ENCODE peak calls at places on chromosomes 2 and 18, in six cellular contexts. P is GM06990, Y is GM12865, J is body of pancreas, Q is AG04450, R is natural killer cell. M is an unnamed sample.
A peak's percentile ranks its signal among the peaks of the same experiment; 100 is the strongest.

GRCh38 chr2:157444643-157445040 is 753 bp upstream of the CYTIP start:
- DNase-seq in P (no peak), Y (peak; percentile 83), J (no peak), Q (no peak), R (no peak), M (no peak)

GRCh38 chr2:109280804-109281203 is 151.8 kb downstream of the SH3RF3 start:
- DNase-seq in P (no peak), Y (peak; percentile 14), J (no peak), Q (no peak), R (no peak), M (no peak)

GRCh38 chr2:188786368-188786781 is 187.8 kb upstream of the COL3A1 start:
- DNase-seq in P (no peak), Y (no peak), J (peak; percentile 7), Q (no peak), R (no peak), M (no peak)

GRCh38 chr2:219010162-219010756 is 17.0 kb upstream of the CRYBA2 start:
- DNase-seq in P (no peak), Y (peak; percentile 36), J (peak; percentile 54), Q (no peak), R (no peak), M (no peak)

GRCh38 chr18:61901334-61901986 is 8.7 kb upstream of the RNF152 start:
- DNase-seq in P (peak; percentile 15), Y (peak; percentile 68), J (peak; percentile 57), Q (no peak), R (peak; percentile 17), M (no peak)

GRCh38 chr2:239441261-239441701 is 40.5 kb upstream of the HDAC4 start:
- DNase-seq in P (no peak), Y (no peak), J (no peak), Q (no peak), R (peak; percentile 35), M (no peak)

GRCh38 chr2:174336403-174337336 is 1.9 kb downstream of the SP9 start:
- DNase-seq in P (peak; percentile 74), Y (peak; percentile 71), J (peak; percentile 59), Q (no peak), R (peak; percentile 36), M (no peak)

GRCh38 chr2:235227607-235228006 is 266.2 kb upstream of the AGAP1 start:
- DNase-seq in P (no peak), Y (no peak), J (no peak), Q (no peak), R (no peak), M (no peak)

GRCh38 chr18:74945774-74946545 is 263.0 kb downstream of the PTGR3 start:
- DNase-seq in P (no peak), Y (no peak), J (no peak), Q (no peak), R (no peak), M (no peak)

GRCh38 chr2:219176818-219177593 is at the start of gene CNPPD1:
- DNase-seq in P (peak; percentile 94), Y (peak; percentile 94), J (peak; percentile 88), Q (no peak), R (peak; percentile 85), M (peak; percentile 79)

GRCh38 chr2:240955306-240956101 is 42.9 kb upstream of the SNED1 start:
- DNase-seq in P (no peak), Y (no peak), J (no peak), Q (no peak), R (peak; percentile 7), M (peak; percentile 39)

GRCh38 chr2:32711219-32711618 is 83.4 kb downstream of the TTC27 start:
- DNase-seq in P (no peak), Y (no peak), J (no peak), Q (peak; percentile 53), R (no peak), M (no peak)

GRCh38 chr2:13581471-13581870 is 864.7 kb downstream of the TRIB2 start:
- DNase-seq in P (no peak), Y (no peak), J (peak; percentile 8), Q (no peak), R (no peak), M (no peak)

GRCh38 chr2:54834721-54835120 is 111.3 kb downstream of the EML6 start:
- DNase-seq in P (no peak), Y (no peak), J (no peak), Q (no peak), R (no peak), M (no peak)

GRCh38 chr2:58875462-58875861 is 634.3 kb upstream of the FANCL start:
- DNase-seq in P (no peak), Y (no peak), J (no peak), Q (no peak), R (no peak), M (no peak)

GRCh38 chr2:8648441-8648840 is 33.4 kb upstream of the ID2 start:
- DNase-seq in P (no peak), Y (no peak), J (no peak), Q (no peak), R (no peak), M (peak; percentile 30)

GRCh38 chr2:16824472-16824871 is 158.8 kb upstream of the CYRIA start:
- DNase-seq in P (no peak), Y (no peak), J (no peak), Q (no peak), R (no peak), M (no peak)

GRCh38 chr2:39488450-39488849 is 51.4 kb upstream of the MAP4K3 start:
- DNase-seq in P (no peak), Y (no peak), J (no peak), Q (no peak), R (no peak), M (peak; percentile 92)

GRCh38 chr2:236849940-236850339 is 235.7 kb upstream of the COPS8 start:
- DNase-seq in P (no peak), Y (no peak), J (no peak), Q (no peak), R (no peak), M (no peak)

GRCh38 chr18:12531747-12532146 is 124.0 kb downstream of the PRELID3A start:
- DNase-seq in P (no peak), Y (no peak), J (no peak), Q (no peak), R (no peak), M (no peak)

GRCh38 chr2:223944166-223944703 is 900 bp downstream of the WDFY1 start:
- DNase-seq in P (peak; percentile 55), Y (peak; percentile 30), J (peak; percentile 55), Q (no peak), R (no peak), M (peak; percentile 50)

GRCh38 chr2:367246-367645 is 79.4 kb upstream of the ALKAL2 start:
- DNase-seq in P (no peak), Y (no peak), J (no peak), Q (no peak), R (no peak), M (no peak)

GRCh38 chr18:23232331-23232730 is 97.0 kb downstream of the CABLES1 start:
- DNase-seq in P (no peak), Y (peak; percentile 60), J (no peak), Q (no peak), R (peak; percentile 35), M (no peak)

GRCh38 chr2:33411765-33412164 is 64.7 kb upstream of the RASGRP3 start:
- DNase-seq in P (no peak), Y (no peak), J (no peak), Q (peak; percentile 78), R (no peak), M (no peak)

GRCh38 chr2:137927846-137928245 is 36.4 kb upstream of the HNMT start:
- DNase-seq in P (no peak), Y (no peak), J (no peak), Q (no peak), R (no peak), M (no peak)
- TF ChIP-seq CTCF in P (no peak), Y (no peak), J (no peak), Q (no peak), R (no peak), M (no peak)

GRCh38 chr2:233325814-233326213 is 18.2 kb downstream of the SAG start:
- DNase-seq in P (no peak), Y (no peak), J (no peak), Q (no peak), R (no peak), M (no peak)

GRCh38 chr2:233319256-233319655 is 11.6 kb downstream of the SAG start:
- DNase-seq in P (no peak), Y (no peak), J (no peak), Q (no peak), R (no peak), M (no peak)

GRCh38 chr2:233326500-233326899 is 18.9 kb downstream of the SAG start:
- DNase-seq in P (no peak), Y (no peak), J (no peak), Q (no peak), R (no peak), M (no peak)

GRCh38 chr2:233320470-233320869 is 12.9 kb downstream of the SAG start:
- DNase-seq in P (no peak), Y (no peak), J (no peak), Q (no peak), R (no peak), M (no peak)

DNA sequence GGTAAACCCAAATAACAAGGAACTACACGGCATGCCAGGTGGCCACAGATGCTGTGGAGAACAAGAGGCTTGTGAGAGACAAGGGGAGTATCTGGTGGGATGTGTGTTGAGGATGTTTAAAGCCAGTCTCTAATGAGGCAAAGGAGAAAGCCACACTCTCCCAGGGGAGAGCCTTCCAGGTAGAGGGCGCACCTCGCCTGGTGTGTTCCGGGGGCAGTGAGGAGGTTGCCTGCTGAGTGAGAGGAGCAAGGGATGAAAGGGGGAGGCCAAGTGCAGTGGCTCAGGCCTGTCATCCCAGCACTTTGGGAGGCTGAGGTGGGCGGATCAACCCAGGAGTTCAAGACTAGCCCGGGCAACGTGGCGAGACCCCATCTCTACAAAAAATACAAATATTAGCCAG is 16.2 kb downstream of the SAG start:
- DNase-seq in P (no peak), Y (no peak), J (no peak), Q (no peak), R (no peak), M (no peak)
- TF ChIP-seq CTCF in P (peak; percentile 17), Y (no peak), J (no peak), Q (no peak), R (no peak), M (no peak)

DNA sequence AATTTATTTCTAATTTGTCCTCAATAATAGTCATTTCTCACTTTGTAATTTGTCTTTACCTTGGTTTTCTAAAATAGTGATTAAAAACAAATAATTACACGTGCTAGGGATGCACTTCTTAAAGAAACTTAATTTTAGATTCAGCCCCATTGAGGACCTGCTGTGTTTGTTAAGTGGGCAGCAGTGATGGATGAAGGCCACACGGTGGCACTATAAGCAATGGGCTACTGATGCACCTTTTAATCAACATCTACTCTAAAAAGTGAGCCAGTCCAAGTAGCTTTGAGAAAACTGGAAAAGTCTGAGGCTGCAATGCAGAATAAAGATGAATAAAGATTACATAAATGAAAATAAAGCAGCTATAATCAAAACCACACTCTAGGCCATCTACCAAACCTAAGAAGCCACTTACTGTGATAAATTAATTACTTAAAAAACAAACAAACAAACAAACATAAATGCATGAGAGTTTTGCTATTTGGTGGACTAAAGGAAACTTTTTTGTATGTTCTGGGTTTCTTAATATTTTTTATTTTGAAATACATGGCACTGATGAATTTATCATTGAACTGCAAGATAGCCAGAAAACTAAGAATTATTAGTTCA is 89.3 kb downstream of the PDE11A start:
- DNase-seq in P (no peak), Y (peak; percentile 56), J (peak; percentile 61), Q (peak; percentile 47), R (no peak), M (no peak)
- TF ChIP-seq CTCF in P (peak; percentile 91), Y (peak; percentile 80), J (peak; percentile 75), Q (peak; percentile 97), R (peak; percentile 57), M (peak; percentile 69)

DNA sequence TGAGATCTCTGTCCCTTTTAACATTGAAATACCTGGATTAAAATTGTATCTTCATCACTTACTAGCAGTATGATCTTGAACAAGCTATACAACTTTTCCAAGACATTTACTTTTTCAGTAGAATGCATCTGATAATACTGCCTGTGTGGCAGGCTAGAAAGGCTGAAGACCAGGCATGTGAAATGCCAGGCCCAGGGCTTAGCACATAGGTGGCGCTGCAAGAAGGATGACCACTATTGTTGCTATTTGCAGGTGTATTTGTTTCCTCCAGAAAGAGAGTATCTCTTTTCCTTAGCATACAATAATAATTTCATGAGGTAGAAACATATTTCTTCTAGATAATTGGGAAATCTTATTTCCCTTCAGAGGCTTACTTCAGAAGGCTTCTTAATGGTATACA is 331.3 kb downstream of the THSD7B start:
- DNase-seq in P (no peak), Y (peak; percentile 1), J (no peak), Q (no peak), R (no peak), M (no peak)
- TF ChIP-seq CTCF in P (peak; percentile 30), Y (no peak), J (no peak), Q (no peak), R (no peak), M (no peak)